ENCODE peak calls at places on chromosomes 5 and 9, in nine cellular contexts. C is neural progenitor cell; U is IMR-90; H is CD4-positive, alpha-beta T cell; G is HFFc6; B is PC-3; T is A549; F is fibroblast of pulmonary artery; K is progenitor cell of endocrine pancreas. S is an unnamed sample.

GRCh38 chr5:92332039-92332438 is 948.9 kb upstream of the ARRDC3 start:
- DNase-seq in T (no peak), F (no peak), G (peak), H (no peak), U (peak), B (peak), C (no peak), K (no peak), S (no peak)

GRCh38 chr5:39505751-39506150 is 81.0 kb upstream of the DAB2 start:
- DNase-seq in G (no peak), F (no peak), T (no peak), U (no peak), B (no peak), C (no peak), H (no peak), K (no peak), S (no peak)

GRCh38 chr5:1471240-1471853 is 26.1 kb upstream of the SLC6A3 start:
- DNase-seq in K (no peak), H (no peak), C (no peak), T (no peak), B (no peak), G (no peak), F (no peak), U (no peak), S (no peak)

GRCh38 chr5:148421661-148422060 is 37.9 kb downstream of the FBXO38 start:
- DNase-seq in U (no peak), K (no peak), F (no peak), T (no peak), G (no peak), C (no peak), B (no peak), H (no peak), S (no peak)

GRCh38 chr5:177171961-177172360 is 38.4 kb downstream of the NSD1 start:
- DNase-seq in T (no peak), B (no peak), C (no peak), K (no peak), U (no peak), G (no peak), H (no peak), F (no peak), S (no peak)

GRCh38 chr5:17448877-17449276 is 49.2 kb upstream of the TAF11L2 start:
- DNase-seq in B (no peak), T (no peak), C (no peak), K (no peak), G (no peak), H (no peak), F (no peak), U (peak), S (no peak)

GRCh38 chr5:176625966-176626875 is 4.1 kb downstream of the SNCB start:
- DNase-seq in H (no peak), C (no peak), F (no peak), U (no peak), T (no peak), B (peak), K (no peak), G (no peak), S (no peak)

GRCh38 chr5:10513501-10514442 is 50.1 kb upstream of the ANKRD33B start:
- DNase-seq in G (peak), T (peak), F (peak), K (no peak), B (peak), H (no peak), C (peak), U (peak), S (no peak)

GRCh38 chr9:107836300-107836699 is 346.7 kb upstream of the KLF4 start:
- DNase-seq in F (no peak), H (no peak), B (no peak), T (no peak), U (no peak), C (no peak), G (no peak), K (no peak), S (no peak)

GRCh38 chr5:45372629-45373028 is 323.6 kb downstream of the HCN1 start:
- DNase-seq in H (no peak), B (no peak), F (no peak), T (no peak), G (no peak), K (no peak), U (no peak), C (no peak), S (no peak)

GRCh38 chr9:14403112-14403511 is 89.2 kb upstream of the NFIB start:
- DNase-seq in T (no peak), G (no peak), C (no peak), U (no peak), K (no peak), B (no peak), H (no peak), F (no peak), S (no peak)

GRCh38 chr5:56327810-56328209 is 94.7 kb upstream of the ANKRD55 start:
- DNase-seq in K (no peak), G (no peak), C (no peak), H (no peak), T (no peak), F (no peak), U (no peak), B (no peak), S (no peak)

GRCh38 chr9:113875420-113875916 is 641 bp upstream of the ZNF618 start:
- DNase-seq in T (peak), F (no peak), G (no peak), B (peak), K (no peak), H (no peak), U (no peak), C (no peak), S (no peak)

GRCh38 chr9:13513710-13514444 is 234.4 kb upstream of the MPDZ start:
- DNase-seq in G (peak), U (no peak), C (peak), F (peak), T (no peak), K (no peak), B (peak), H (no peak), S (no peak)

GRCh38 chr9:137485343-137486140 is 26.4 kb upstream of the NSMF start:
- DNase-seq in U (no peak), C (no peak), T (no peak), F (no peak), K (no peak), G (no peak), B (no peak), H (no peak), S (no peak)

GRCh38 chr5:167754501-167754941 is 536.9 kb upstream of the WWC1 start:
- DNase-seq in K (no peak), B (peak), F (no peak), U (no peak), T (no peak), G (peak), H (no peak), C (no peak), S (no peak)

GRCh38 chr5:116652903-116653302 is 78.3 kb upstream of the SEMA6A start:
- DNase-seq in U (no peak), G (no peak), H (no peak), K (no peak), F (peak), C (peak), B (no peak), T (no peak), S (no peak)

GRCh38 chr9:129306318-129306973 is 128.4 kb upstream of the IER5L start:
- DNase-seq in F (no peak), K (no peak), C (no peak), B (no peak), H (no peak), U (no peak), T (no peak), G (no peak), S (no peak)

GRCh38 chr5:154513669-154514084 is 35.6 kb upstream of the HAND1 start:
- DNase-seq in H (no peak), G (no peak), F (no peak), U (no peak), K (no peak), B (no peak), C (no peak), T (no peak), S (no peak)

DNA sequence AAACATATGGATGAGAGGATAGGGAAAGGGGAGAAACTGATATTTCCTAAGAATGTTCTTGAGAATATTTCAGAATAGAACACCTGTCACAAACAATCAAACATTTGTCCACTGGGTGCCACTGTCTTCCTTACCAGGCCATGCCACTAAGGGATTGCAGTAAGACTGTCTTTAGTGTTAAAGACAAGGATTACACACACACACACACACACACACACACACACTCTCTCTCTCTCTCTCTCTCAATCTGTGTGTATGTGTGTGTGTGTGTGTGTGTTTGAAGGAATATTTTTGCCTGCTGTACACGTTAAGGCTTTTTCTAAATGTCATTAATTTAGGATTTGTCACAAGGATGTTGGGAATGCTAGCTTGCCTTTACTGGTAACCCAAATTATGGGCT is 54.4 kb downstream of the CCDC192 start:
- DNase-seq in U (peak), G (peak), F (peak), H (no peak), B (peak), K (no peak), T (peak), C (peak), S (no peak)
- TF ChIP-seq CTCF in U (peak), G (peak), F (peak), H (no peak), B (peak), K (peak), T (peak), C (peak), S (peak)

DNA sequence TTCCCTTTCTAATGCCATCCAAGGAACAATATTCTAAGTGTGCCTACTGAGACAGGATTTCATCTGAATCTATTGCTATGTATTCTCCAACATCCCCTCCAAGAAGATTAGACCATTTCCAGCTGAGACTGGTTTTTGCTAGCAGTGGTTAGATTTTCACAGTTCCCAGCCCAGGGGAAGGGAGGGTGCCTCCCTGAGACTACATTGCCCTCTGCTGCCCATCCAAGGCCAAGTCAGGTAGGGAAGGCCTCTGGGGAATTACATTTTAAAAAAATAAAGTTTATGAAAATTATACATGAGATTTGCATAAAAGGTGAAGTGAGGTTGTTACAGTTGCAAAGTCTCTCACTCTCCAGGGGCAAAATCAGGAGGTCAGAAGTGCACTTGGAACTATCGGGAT is 28.0 kb upstream of the SYK start:
- DNase-seq in G (no peak), C (peak), F (no peak), U (no peak), H (no peak), T (no peak), B (peak), K (no peak), S (no peak)
- TF ChIP-seq CTCF in G (peak), C (peak), F (no peak), U (peak), H (no peak), T (peak), B (peak), K (peak), S (no peak)

GRCh38 chr9:88313364-88314220 is 74.7 kb upstream of the SPIN1 start:
- DNase-seq in C (no peak), T (no peak), G (no peak), B (no peak), K (no peak), H (peak), U (no peak), F (no peak), S (no peak)
- TF ChIP-seq CTCF in C (peak), T (no peak), G (no peak), B (no peak), K (peak), H (no peak), U (no peak), F (no peak), S (no peak)

GRCh38 chr9:19376931-19377330 is 3.1 kb downstream of the RPS6 start:
- DNase-seq in T (no peak), C (no peak), H (no peak), K (no peak), G (no peak), F (no peak), U (no peak), B (no peak), S (no peak)

GRCh38 chr9:19379283-19379682 is 753 bp downstream of the RPS6 start:
- DNase-seq in B (no peak), T (no peak), H (no peak), U (no peak), G (no peak), K (no peak), F (no peak), C (peak), S (no peak)

GRCh38 chr9:19378154-19378553 is 1.9 kb downstream of the RPS6 start:
- DNase-seq in H (no peak), B (no peak), F (no peak), G (no peak), U (no peak), T (no peak), K (no peak), C (no peak), S (no peak)

GRCh38 chr9:19379697-19380046 is 364 bp downstream of the RPS6 start:
- DNase-seq in F (peak), T (no peak), C (peak), B (no peak), G (no peak), H (no peak), U (peak), K (peak), S (no peak)

DNA sequence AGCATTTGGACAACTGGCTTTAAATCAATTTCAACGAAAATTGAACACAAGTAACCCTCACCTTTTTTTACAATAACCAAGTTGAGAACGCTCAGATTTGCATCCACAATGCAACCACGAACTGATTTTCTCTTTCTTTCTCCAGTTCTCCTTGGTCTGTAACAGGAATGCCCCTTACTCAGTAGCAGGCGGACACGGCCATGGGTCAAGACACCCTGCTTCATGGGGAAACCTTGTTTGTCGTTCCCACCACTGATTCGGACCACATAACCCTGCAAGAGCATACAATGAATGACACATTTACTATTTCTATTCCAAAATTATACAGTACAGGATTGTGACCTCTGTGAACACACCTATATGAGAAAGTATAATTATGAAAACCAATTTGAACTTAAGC is 1.4 kb downstream of the RPS6 start:
- DNase-seq in C (no peak), H (no peak), U (no peak), K (no peak), T (no peak), G (no peak), B (no peak), F (no peak), S (no peak)
- TF ChIP-seq CTCF in C (no peak), H (no peak), U (no peak), K (no peak), T (no peak), G (no peak), B (no peak), F (no peak), S (no peak)

GRCh38 chr9:127158995-127159801 is 36.8 kb upstream of the ANGPTL2 start:
- DNase-seq in C (peak), B (no peak), T (peak), K (no peak), G (peak), H (no peak), U (peak), F (peak), S (no peak)
- TF ChIP-seq CTCF in C (peak), B (no peak), T (no peak), K (peak), G (peak), H (no peak), U (peak), F (peak), S (no peak)

DNA sequence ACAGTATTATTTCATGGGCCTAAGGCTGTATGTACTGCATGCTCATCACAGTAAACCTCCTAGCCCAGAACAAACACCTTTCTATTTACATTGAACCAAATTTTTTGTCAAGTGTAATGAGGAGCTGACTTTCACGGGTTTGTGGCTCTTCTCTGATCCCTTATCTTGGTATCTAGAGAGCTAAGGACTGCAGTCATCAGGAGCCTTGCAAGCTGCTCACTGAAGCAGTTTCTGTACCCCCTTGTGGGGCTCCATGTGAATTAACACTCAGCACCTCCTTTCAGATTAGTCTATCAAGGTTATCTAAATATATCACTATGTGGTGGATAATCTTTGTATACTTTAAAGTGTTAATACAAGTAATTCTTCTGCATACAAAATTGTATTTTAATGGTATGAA is 108.2 kb downstream of the AUH start:
- DNase-seq in T (peak), C (no peak), F (no peak), H (no peak), G (peak), K (no peak), U (peak), B (no peak), S (no peak)
- TF ChIP-seq CTCF in T (no peak), C (peak), F (peak), H (no peak), G (peak), K (no peak), U (no peak), B (peak), S (no peak)

GRCh38 chr5:15452780-15453179 is 47.2 kb upstream of the FBXL7 start:
- DNase-seq in K (no peak), G (no peak), C (no peak), H (no peak), F (peak), T (no peak), U (no peak), B (no peak), S (no peak)
- TF ChIP-seq CTCF in K (no peak), G (no peak), C (no peak), H (no peak), F (no peak), T (no peak), U (no peak), B (no peak), S (no peak)